ENCODE peak calls at places on chromosomes 16 and 17, in ten cellular contexts. J, H, G, P, X, N, O, I, S and Q are unnamed samples.
A peak's percentile ranks its signal among the peaks of the same experiment; 100 is the strongest.

GRCh38 chr17:44389723-44390202 is 314 bp upstream of the ITGA2B start:
- DNase-seq in J (peak; percentile 11), H (no peak), G (no peak), P (no peak), X (no peak), N (no peak), O (no peak), I (no peak), S (no peak), Q (no peak)

GRCh38 chr17:79707931-79708891 is 22.5 kb upstream of the ENPP7 start:
- DNase-seq in J (peak; percentile 71), H (peak; percentile 72), G (no peak), P (peak; percentile 35), X (peak; percentile 78), N (peak; percentile 74), O (peak; percentile 47), I (no peak), S (peak; percentile 73), Q (peak; percentile 69)

GRCh38 chr17:80124351-80124981 is 22.5 kb downstream of the EIF4A3 start:
- DNase-seq in J (no peak), H (peak; percentile 62), G (no peak), P (peak; percentile 97), X (peak; percentile 43), N (no peak), O (no peak), I (no peak), S (peak; percentile 28), Q (peak; percentile 54)

GRCh38 chr17:72121164-72122001 is 563 bp downstream of the SOX9 start:
- DNase-seq in J (no peak), H (peak; percentile 55), G (no peak), P (no peak), X (peak; percentile 53), N (peak; percentile 62), O (peak; percentile 75), I (peak; percentile 86), S (peak; percentile 48), Q (peak; percentile 53)

GRCh38 chr16:57148481-57148880 is 37.4 kb downstream of the PSME3IP1 start:
- DNase-seq in J (no peak), H (no peak), G (no peak), P (no peak), X (no peak), N (no peak), O (no peak), I (peak; percentile 10), S (no peak), Q (no peak)

GRCh38 chr16:89922477-89922883 is 662 bp upstream of the TUBB3 start:
- DNase-seq in J (peak; percentile 60), H (peak; percentile 53), G (peak; percentile 69), P (no peak), X (no peak), N (no peak), O (peak; percentile 92), I (peak; percentile 88), S (peak; percentile 84), Q (peak; percentile 85)

GRCh38 chr16:13935408-13935807 is 15.5 kb downstream of the ERCC4 start:
- DNase-seq in J (peak; percentile 4), H (peak; percentile 62), G (no peak), P (no peak), X (no peak), N (no peak), O (no peak), I (no peak), S (peak; percentile 9), Q (no peak)

GRCh38 chr17:83201206-83202001 is 122.0 kb downstream of the METRNL start:
- DNase-seq in J (no peak), H (peak; percentile 0), G (no peak), P (peak; percentile 15), X (no peak), N (peak; percentile 21), O (no peak), I (peak; percentile 25), S (no peak), Q (no peak)

DNA sequence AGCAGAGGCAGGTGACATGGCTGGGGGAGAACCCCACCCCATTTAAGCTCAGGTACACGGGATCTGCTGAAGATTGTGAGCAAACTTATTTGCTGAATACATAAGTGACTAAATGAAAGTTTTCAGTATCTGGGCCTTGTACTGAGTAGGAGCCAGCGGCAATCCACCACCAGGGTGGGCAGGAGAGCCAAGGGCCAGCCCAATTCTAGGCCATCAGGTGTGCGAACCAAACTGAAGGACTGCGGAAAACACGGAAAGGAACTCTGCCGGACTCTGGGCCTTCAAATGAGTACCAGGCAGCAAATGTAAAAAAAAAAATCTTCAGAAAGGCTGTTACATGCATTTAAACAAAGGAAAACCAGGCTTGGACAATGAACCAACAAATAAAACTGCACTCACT is 19.7 kb downstream of the ARHGAP17 start:
- DNase-seq in J (no peak), H (no peak), G (no peak), P (no peak), X (no peak), N (no peak), O (no peak), I (no peak), S (no peak), Q (no peak)
- TF ChIP-seq CTCF in J (peak; percentile 29), H (no peak), G (no peak), P (no peak), X (peak; percentile 9), N (no peak), O (peak; percentile 7), I (no peak), S (peak; percentile 39), Q (no peak)

GRCh38 chr17:19327039-19327776 is 35.3 kb downstream of the B9D1 start:
- DNase-seq in J (no peak), H (no peak), G (peak; percentile 74), P (peak; percentile 69), X (no peak), N (no peak), O (peak; percentile 58), I (peak; percentile 43), S (peak; percentile 87), Q (no peak)
- TF ChIP-seq CTCF in J (no peak), H (no peak), G (no peak), P (no peak), X (no peak), N (no peak), O (no peak), I (no peak), S (no peak), Q (no peak)

GRCh38 chr17:310111-311010 is 42.2 kb downstream of the RPH3AL start:
- DNase-seq in J (no peak), H (no peak), G (no peak), P (no peak), X (no peak), N (peak; percentile 64), O (no peak), I (peak; percentile 61), S (no peak), Q (no peak)

GRCh38 chr17:312476-313148 is 40.0 kb downstream of the RPH3AL start:
- DNase-seq in J (no peak), H (no peak), G (no peak), P (no peak), X (no peak), N (no peak), O (no peak), I (peak; percentile 73), S (no peak), Q (no peak)

GRCh38 chr17:313231-313630 is 39.4 kb downstream of the RPH3AL start:
- DNase-seq in J (no peak), H (no peak), G (no peak), P (no peak), X (no peak), N (no peak), O (no peak), I (peak; percentile 21), S (no peak), Q (no peak)

GRCh38 chr17:309361-309888 is 43.2 kb downstream of the RPH3AL start:
- DNase-seq in J (peak; percentile 52), H (peak; percentile 67), G (no peak), P (no peak), X (no peak), N (peak; percentile 35), O (no peak), I (peak; percentile 66), S (peak; percentile 7), Q (peak; percentile 29)

DNA sequence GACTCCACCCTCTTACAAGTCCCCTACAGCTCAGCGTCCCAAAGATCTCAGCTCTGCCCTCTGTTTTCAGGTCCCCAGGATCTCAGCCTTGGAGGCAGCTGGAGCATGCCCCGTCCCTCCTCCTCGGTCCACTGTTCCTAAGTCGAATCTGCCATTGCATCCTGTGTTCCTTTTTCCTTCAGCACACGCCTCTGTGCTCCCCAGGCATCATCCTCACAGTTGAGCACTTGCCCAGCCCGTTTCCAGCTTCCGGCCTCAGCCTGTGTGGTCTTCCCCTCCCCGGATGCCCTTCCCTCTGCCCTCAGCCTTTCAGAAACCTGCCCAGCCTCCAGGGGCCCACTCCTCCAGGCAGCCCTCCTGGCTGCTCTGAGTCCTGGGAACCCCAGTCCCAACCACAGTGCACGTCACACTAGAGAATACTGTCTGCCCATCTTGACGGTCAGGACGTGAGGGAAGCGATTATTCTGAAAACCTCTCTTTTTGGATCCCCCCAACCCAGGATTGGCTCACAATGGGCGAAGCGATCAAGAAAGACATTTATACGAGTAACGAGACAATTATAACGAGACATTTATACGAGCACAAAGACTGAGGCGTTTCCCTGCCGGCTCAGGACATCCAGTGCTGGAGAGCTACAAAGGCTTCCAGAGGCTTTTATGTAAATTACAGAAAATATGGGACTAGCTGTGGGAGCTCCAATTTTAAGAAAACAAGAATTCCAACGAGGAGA is 41.3 kb downstream of the RPH3AL start:
- DNase-seq in J (no peak), H (no peak), G (no peak), P (no peak), X (no peak), N (peak; percentile 39), O (no peak), I (peak; percentile 21), S (no peak), Q (no peak)
- TF ChIP-seq CTCF in J (no peak), H (no peak), G (no peak), P (no peak), X (no peak), N (no peak), O (no peak), I (no peak), S (no peak), Q (no peak)

GRCh38 chr17:30275911-30276310 is 15.8 kb downstream of the BLMH start:
- DNase-seq in J (no peak), H (no peak), G (no peak), P (no peak), X (no peak), N (no peak), O (no peak), I (no peak), S (no peak), Q (no peak)

GRCh38 chr17:30273373-30273772 is 18.4 kb downstream of the BLMH start:
- DNase-seq in J (no peak), H (no peak), G (no peak), P (no peak), X (no peak), N (no peak), O (peak; percentile 20), I (no peak), S (no peak), Q (no peak)

GRCh38 chr17:30274887-30275286 is 16.9 kb downstream of the BLMH start:
- DNase-seq in J (no peak), H (no peak), G (no peak), P (no peak), X (no peak), N (no peak), O (no peak), I (no peak), S (no peak), Q (no peak)

GRCh38 chr17:30279156-30279555 is 12.6 kb downstream of the BLMH start:
- DNase-seq in J (no peak), H (no peak), G (no peak), P (no peak), X (no peak), N (no peak), O (no peak), I (no peak), S (no peak), Q (no peak)

DNA sequence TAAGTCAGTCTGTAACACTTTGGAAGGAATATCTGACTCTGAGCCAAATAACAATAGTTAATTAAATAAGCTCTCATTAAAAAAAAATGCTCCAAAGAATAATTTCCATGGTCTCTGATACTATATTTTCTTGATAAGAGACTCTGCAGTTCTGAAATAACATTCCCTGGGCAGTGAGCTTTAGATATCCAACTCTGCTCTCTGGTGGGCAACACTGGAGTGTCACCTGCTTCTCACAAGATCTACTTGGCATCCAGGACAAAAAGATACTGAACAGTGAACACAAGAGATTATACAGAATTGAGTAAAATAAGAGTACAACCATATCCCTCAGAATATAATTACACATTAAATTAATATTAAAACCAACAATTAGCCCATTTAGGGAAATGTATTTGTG is 13.7 kb downstream of the BLMH start:
- DNase-seq in J (peak; percentile 43), H (peak; percentile 23), G (no peak), P (no peak), X (no peak), N (no peak), O (peak; percentile 50), I (no peak), S (peak; percentile 9), Q (no peak)
- TF ChIP-seq CTCF in J (peak; percentile 71), H (peak; percentile 12), G (peak; percentile 41), P (peak; percentile 32), X (no peak), N (no peak), O (peak; percentile 36), I (peak; percentile 34), S (peak; percentile 44), Q (no peak)